ENCODE peak calls at places on chromosomes 5 and 9, in six cellular contexts. H, U, G, O, W and K are unnamed samples.

GRCh38 chr5:11770310-11770709 is 133.9 kb downstream of the CTNND2 start:
- DNase-seq in G (no peak), H (no peak), U (no peak), O (no peak), W (no peak), K (no peak)

GRCh38 chr5:181189363-181189961 is 15.5 kb downstream of the TRIM7 start:
- DNase-seq in G (no peak), U (no peak), O (no peak), W (no peak), H (no peak), K (no peak)

GRCh38 chr5:168822745-168823281 is 243.6 kb upstream of the PANK3 start:
- DNase-seq in W (no peak), U (no peak), O (peak), H (no peak), G (no peak), K (no peak)

GRCh38 chr5:125483609-125484008 is 737.2 kb upstream of the ZNF608 start:
- DNase-seq in O (no peak), G (no peak), U (no peak), H (no peak), W (no peak), K (no peak)

GRCh38 chr9:81968026-81968425 is 20.5 kb upstream of the SPATA31D1 start:
- DNase-seq in O (no peak), H (no peak), G (no peak), U (no peak), W (no peak), K (no peak)

GRCh38 chr5:92527311-92528078 is 1053.5 kb downstream of the NR2F1-AS1 start:
- DNase-seq in G (no peak), U (no peak), W (no peak), H (no peak), O (no peak), K (no peak)

GRCh38 chr9:124776952-124777645 is at the start of gene OLFML2A:
- DNase-seq in G (no peak), H (no peak), U (peak), O (no peak), W (peak), K (no peak)

GRCh38 chr9:34386656-34387055 is 10.0 kb upstream of the MYORG start:
- DNase-seq in H (no peak), G (no peak), O (no peak), W (no peak), U (no peak), K (no peak)

GRCh38 chr5:150152636-150153462 is 2.8 kb downstream of the PDGFRB start:
- DNase-seq in G (no peak), O (no peak), H (no peak), W (no peak), U (no peak), K (no peak)

GRCh38 chr5:59107692-59108091 is 524.8 kb downstream of the RAB3C start:
- DNase-seq in W (no peak), O (no peak), H (no peak), U (no peak), G (no peak), K (no peak)

GRCh38 chr5:7867260-7867659 is 1.6 kb downstream of the FASTKD3 start:
- DNase-seq in U (no peak), O (no peak), G (no peak), W (no peak), H (no peak), K (no peak)
- H3K4me3 ChIP-seq in U (no peak), O (peak), G (peak), W (no peak), H (no peak), K (no peak)

GRCh38 chr5:27702339-27702820 is 664.0 kb upstream of the CDH9 start:
- DNase-seq in O (no peak), W (no peak), H (no peak), G (no peak), U (no peak), K (peak)
- TF ChIP-seq ZNF274 in O (no peak), W (no peak), H (no peak), G (no peak), U (no peak), K (no peak)

DNA sequence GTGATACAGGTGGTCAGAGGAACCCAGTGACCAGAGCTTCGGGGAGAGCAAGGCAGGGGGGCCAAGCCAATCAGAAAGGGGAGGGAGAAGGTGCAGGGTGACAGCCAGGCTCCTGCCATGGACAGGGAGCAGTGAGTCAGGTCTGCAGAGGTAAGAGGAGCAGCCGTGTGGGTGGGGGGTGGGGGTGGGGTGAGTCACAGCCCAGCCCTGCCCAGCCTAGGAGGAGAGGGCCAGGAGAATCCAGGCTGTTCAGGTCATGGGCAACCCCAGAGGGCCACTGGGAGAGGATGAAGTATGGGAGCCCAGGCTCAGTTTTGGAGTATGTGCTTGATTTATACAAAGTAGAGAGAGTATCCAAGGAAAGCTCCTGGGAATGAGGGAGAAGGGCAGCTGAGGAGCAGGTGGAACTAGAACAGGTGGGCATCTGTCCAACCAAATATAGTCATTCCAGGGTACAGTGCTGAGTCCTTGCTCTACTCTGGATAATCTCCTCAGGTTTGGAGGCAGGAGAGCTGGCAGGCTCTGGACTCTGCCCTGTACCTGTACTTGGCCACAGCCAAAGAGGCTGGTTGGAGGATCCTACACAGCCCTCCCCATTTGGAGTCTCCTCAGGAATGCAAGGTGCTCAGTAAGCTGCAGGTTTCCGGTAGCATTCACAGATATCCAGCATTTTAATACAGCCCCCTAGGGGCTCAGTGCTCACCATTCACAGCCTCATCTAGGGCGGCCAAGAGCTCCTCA is 1.6 kb downstream of the HBEGF start:
- DNase-seq in U (no peak), G (no peak), H (no peak), W (peak), O (no peak), K (no peak)
- TF ChIP-seq YY1 in U (no peak), G (no peak), H (no peak), W (no peak), O (no peak), K (no peak)

DNA sequence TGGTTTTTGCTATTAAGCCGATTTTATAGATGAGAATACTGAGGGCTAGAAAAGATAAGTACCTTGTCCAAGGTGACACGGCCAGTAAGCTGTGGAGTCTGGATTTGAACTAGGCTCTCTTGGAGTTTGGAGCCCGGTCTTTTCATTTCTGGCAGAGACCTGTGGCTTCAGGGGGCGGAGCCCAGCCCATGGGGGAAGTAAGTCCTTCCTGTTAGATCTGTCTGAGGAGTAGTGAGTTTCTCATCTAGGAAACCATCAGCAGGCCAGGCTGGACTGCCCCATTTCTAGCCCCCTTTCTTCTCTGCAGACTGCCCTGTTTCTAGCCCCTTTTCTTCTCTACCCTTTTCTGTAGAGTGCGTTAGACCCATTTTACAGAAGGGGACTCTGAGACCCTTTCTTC is 521 bp upstream of the PTGS1 start:
- DNase-seq in U (no peak), W (no peak), O (no peak), G (no peak), H (no peak), K (no peak)
- H3K4me3 ChIP-seq in U (peak), W (peak), O (peak), G (peak), H (no peak), K (no peak)

DNA sequence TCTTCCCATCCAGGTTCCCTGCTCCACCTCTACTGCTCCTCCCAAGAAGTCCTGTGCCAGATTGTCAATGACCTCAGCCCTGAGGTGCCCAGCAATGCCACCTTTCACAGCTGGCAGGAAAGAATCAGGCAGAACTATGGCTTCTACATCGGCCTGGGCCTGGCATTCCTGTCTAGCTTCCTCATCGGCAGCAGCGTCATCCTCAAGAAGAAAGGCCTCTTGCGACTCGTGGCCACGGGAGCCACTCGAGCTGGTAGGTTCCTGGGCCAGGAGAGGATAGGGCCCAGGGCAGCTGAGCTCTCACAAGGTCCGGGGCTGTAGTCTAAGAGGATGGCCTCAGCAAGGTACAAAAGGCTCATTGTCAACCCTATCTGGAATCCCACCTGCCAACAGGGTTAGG is 3.1 kb downstream of the NIPAL4 start:
- DNase-seq in G (no peak), O (no peak), U (no peak), W (no peak), H (no peak), K (no peak)
- TF ChIP-seq ZNF274 in G (no peak), O (no peak), U (no peak), W (no peak), H (no peak), K (no peak)

GRCh38 chr5:75686480-75686879 is 30.8 kb downstream of the POC5 start:
- DNase-seq in O (no peak), H (no peak), G (no peak), U (no peak), W (no peak), K (no peak)

GRCh38 chr5:75685141-75685540 is 32.1 kb downstream of the POC5 start:
- DNase-seq in U (no peak), O (no peak), G (no peak), H (no peak), W (no peak), K (no peak)

GRCh38 chr5:75678155-75678554 is 39.1 kb downstream of the POC5 start:
- DNase-seq in W (no peak), H (no peak), O (no peak), U (no peak), G (no peak), K (no peak)

GRCh38 chr5:75677607-75678006 is 39.6 kb downstream of the POC5 start:
- DNase-seq in U (no peak), O (no peak), H (no peak), W (no peak), G (no peak), K (no peak)

DNA sequence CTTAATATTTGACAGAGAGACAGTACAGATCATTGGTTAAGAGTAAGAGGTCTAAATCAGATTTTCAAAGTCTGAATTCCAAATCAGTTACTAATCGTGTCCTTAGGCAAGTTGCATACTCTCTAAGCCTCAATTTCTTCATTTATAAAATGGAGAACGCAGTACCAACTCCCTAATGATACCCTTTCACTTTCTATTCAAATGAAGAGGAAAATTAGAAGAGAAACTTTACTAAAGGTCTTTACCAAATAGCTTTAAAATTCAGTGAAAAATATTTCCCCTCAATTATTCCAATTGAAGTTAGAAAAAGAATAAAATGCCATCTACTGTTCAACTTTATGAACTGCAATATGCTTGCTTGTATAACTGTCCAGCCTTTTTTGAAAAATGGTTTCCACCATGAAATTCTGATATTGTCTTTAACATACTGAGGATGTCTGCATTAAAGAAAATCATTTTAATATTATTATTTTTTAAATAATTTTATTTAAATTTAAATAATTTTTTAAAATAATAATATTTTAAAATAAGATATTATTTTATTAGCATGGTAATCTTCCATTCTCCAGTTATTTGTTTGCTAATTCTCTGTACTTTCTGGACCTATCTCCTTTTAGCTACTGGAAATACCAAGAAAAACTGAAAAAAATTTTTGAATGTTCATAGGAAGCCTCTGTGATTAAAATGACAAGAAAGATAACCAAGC is 36.0 kb downstream of the POC5 start:
- DNase-seq in O (no peak), W (no peak), G (peak), H (peak), U (no peak), K (no peak)
- TF ChIP-seq YY1 in O (no peak), W (no peak), G (no peak), H (no peak), U (no peak), K (no peak)